ENCODE peak calls at places on chromosomes 3 and 15, in eight cellular contexts. S is nucleus accumbens; J is COLO829; M is NCI-H1105 treated with DMSO at 0.1 percent for 48 hours; P is activated CD4-positive, CD25-positive, alpha-beta regulatory T cell treated with anti-CD3 and anti-CD28 coated beads, Interleukin-2, amount 50 U/mL, for 16 hours; Y is Jurkat, Clone E6-1; Q is GOT3; C is stimulated activated CD8-positive, alpha-beta memory T cell treated with anti-CD3 and anti-CD28 coated beads, Interleukin-7, amount 100 ng/mL, for 1 hour. G is an unnamed sample.

GRCh38 chr15:68413363-68414255 is 18.4 kb downstream of the ITGA11 start:
- DNase-seq in P (no peak), S (no peak), M (no peak), Q (no peak), C (no peak), Y (no peak), J (no peak), G (no peak)

GRCh38 chr15:96264351-96264798 is 66.1 kb upstream of the NR2F2 start:
- DNase-seq in Y (no peak), P (no peak), C (no peak), Q (no peak), M (no peak), S (no peak), J (no peak), G (no peak)

GRCh38 chr3:17589888-17590287 is 152.5 kb downstream of the TBC1D5 start:
- DNase-seq in Q (no peak), Y (no peak), J (no peak), M (no peak), C (no peak), S (no peak), P (no peak), G (no peak)

GRCh38 chr3:111714305-111714704 is 119.2 kb upstream of the ZBED2 start:
- DNase-seq in J (peak; percentile 68), Y (no peak), S (no peak), Q (no peak), P (no peak), M (no peak), C (no peak), G (no peak)

GRCh38 chr15:87365221-87365620 is 891.3 kb downstream of the NTRK3 start:
- DNase-seq in P (no peak), Y (no peak), M (no peak), C (no peak), J (no peak), Q (no peak), S (no peak), G (no peak)

GRCh38 chr3:195583831-195584542 is at the start of gene APOD:
- DNase-seq in Q (no peak), Y (no peak), P (no peak), S (peak; percentile 56), M (peak; percentile 82), J (peak; percentile 97), C (no peak), G (peak; percentile 48)

GRCh38 chr3:141370065-141370533 is 1.8 kb downstream of the ZBTB38 start:
- DNase-seq in S (no peak), P (peak; percentile 37), Y (peak; percentile 93), Q (no peak), C (peak; percentile 8), M (peak; percentile 51), J (peak; percentile 84), G (peak; percentile 94)

GRCh38 chr15:98967096-98967495 is 40.5 kb downstream of the PGPEP1L start:
- DNase-seq in J (no peak), Q (no peak), M (no peak), S (no peak), Y (no peak), P (no peak), C (no peak), G (no peak)

GRCh38 chr3:20914260-20914659 is 728.3 kb upstream of the SGO1 start:
- DNase-seq in S (no peak), J (no peak), Y (no peak), M (no peak), Q (no peak), P (no peak), C (no peak), G (no peak)